ENCODE peak calls at places on chromosomes 6 and 20, in five cellular contexts. V is fibroblast of villous mesenchyme, J is right cardiac atrium, T is psoas muscle, G is neural crest cell. Q is an unnamed sample.

GRCh38 chr6:111623046-111623718 is 17.5 kb upstream of the TRAF3IP2 start:
- DNase-seq in V (no peak), J (peak), T (no peak), G (no peak), Q (no peak)

GRCh38 chr6:2209226-2209809 is 36.1 kb downstream of the GMDS start:
- DNase-seq in V (peak), J (no peak), T (no peak), G (no peak), Q (peak)

GRCh38 chr6:54865091-54865631 is 18.6 kb downstream of the FAM83B start:
- DNase-seq in V (no peak), J (no peak), T (no peak), G (no peak), Q (peak)

GRCh38 chr6:107821591-107821990 is 2.5 kb downstream of the SCML4 start:
- DNase-seq in V (no peak), J (no peak), T (no peak), G (no peak), Q (no peak)

GRCh38 chr20:32516985-32517873 is 67.9 kb downstream of the NOL4L start:
- DNase-seq in V (no peak), J (peak), T (no peak), G (no peak), Q (peak)

GRCh38 chr20:25281541-25281991 is 33.7 kb downstream of the PYGB start:
- DNase-seq in V (no peak), J (peak), T (peak), G (no peak), Q (no peak)

GRCh38 chr6:48817714-48818113 is 645.3 kb downstream of the MMUT start:
- DNase-seq in V (peak), J (no peak), T (no peak), G (no peak), Q (peak)

GRCh38 chr6:6575143-6575542 is 13.4 kb upstream of the LY86 start:
- DNase-seq in V (no peak), J (no peak), T (no peak), G (no peak), Q (no peak)